ENCODE peak calls at places on chromosomes 4 and X, in four cellular contexts. S, K, A and Z are unnamed samples.

GRCh38 chrX:9501362-9501761 is 36.5 kb downstream of the TBL1X start:
- DNase-seq in K (no peak), S (no peak), A (no peak), Z (no peak)

GRCh38 chr4:8050555-8051206 is 107.9 kb downstream of the ABLIM2 start:
- DNase-seq in S (no peak), A (peak), K (no peak), Z (no peak)

GRCh38 chr4:101239685-101240084 is 107.6 kb downstream of the PPP3CA start:
- DNase-seq in S (no peak), K (no peak), A (no peak), Z (no peak)

GRCh38 chr4:158277558-158277957 is 67.3 kb downstream of the TMEM144 start:
- DNase-seq in S (no peak), K (no peak), A (no peak), Z (no peak)

GRCh38 chr4:87654487-87655044 is 4.5 kb downstream of the DMP1 start:
- DNase-seq in K (no peak), S (no peak), A (no peak), Z (no peak)

GRCh38 chr4:109041463-109041862 is 261.0 kb downstream of the COL25A1 start:
- DNase-seq in A (no peak), S (no peak), K (no peak), Z (no peak)

GRCh38 chr4:21858971-21859370 is 89.6 kb downstream of the KCNIP4 start:
- DNase-seq in K (no peak), S (no peak), A (no peak), Z (peak)

GRCh38 chr4:10082459-10083272 is 33.9 kb downstream of the WDR1 start:
- DNase-seq in S (no peak), A (no peak), K (no peak), Z (no peak)

GRCh38 chr4:18063079-18063478 is 41.5 kb upstream of the LCORL start:
- DNase-seq in A (no peak), S (no peak), K (no peak), Z (no peak)

GRCh38 chr4:147682755-147683154 is 1.2 kb downstream of the PRMT9 start:
- DNase-seq in K (no peak), S (no peak), A (no peak), Z (no peak)

GRCh38 chrX:68079961-68080360 is 353.3 kb downstream of the OPHN1 start:
- DNase-seq in K (no peak), S (no peak), A (no peak), Z (no peak)

GRCh38 chrX:77003956-77004355 is 443.2 kb upstream of the FGF16 start:
- DNase-seq in K (no peak), S (peak), A (no peak), Z (no peak)